ENCODE peak calls at places on chromosomes 11 and 22, in eight cellular contexts. R is mesendoderm, Z is NT2/D1, S is psoas muscle, P is right lobe of liver, M is kidney epithelial cell, U is GM23248, D is cardiac muscle cell. F is an unnamed sample. For H3K36me3, the result is how much of the 10 kb centered on the place peaks cover.

GRCh38 chr22:49322231-49322630 is 505.4 kb downstream of the BRD1 start:
- DNase-seq in R (no peak), D (no peak), Z (no peak), P (no peak), M (no peak), S (peak), U (no peak), F (no peak)

GRCh38 chr11:35786188-35786587 is 123.6 kb downstream of the TRIM44 start:
- DNase-seq in P (no peak), S (no peak), U (no peak), D (no peak), Z (no peak), M (no peak), R (peak), F (no peak)

GRCh38 chr22:30861688-30862552 is 106.7 kb downstream of the MORC2 start:
- DNase-seq in P (no peak), D (no peak), S (no peak), U (no peak), R (no peak), M (no peak), Z (no peak), F (no peak)

GRCh38 chr11:70747285-70747684 is 349.0 kb downstream of the CTTN start:
- DNase-seq in D (no peak), R (peak), Z (no peak), U (peak), P (no peak), M (no peak), S (no peak), F (peak)

GRCh38 chr11:33310720-33311500 is 53.7 kb downstream of the HIPK3 start:
- DNase-seq in M (peak), S (no peak), R (peak), D (no peak), P (no peak), Z (peak), U (no peak), F (no peak)

GRCh38 chr11:16788141-16789060 is 50.0 kb downstream of the C11orf58 start:
- DNase-seq in M (peak), U (peak), S (peak), Z (peak), D (peak), R (peak), P (peak), F (peak)

GRCh38 chr22:44207981-44208317 is 27.2 kb downstream of the PARVG start:
- DNase-seq in Z (no peak), M (no peak), D (no peak), S (no peak), R (no peak), P (no peak), U (no peak), F (no peak)

GRCh38 chr22:44184006-44184405 is 3.3 kb downstream of the PARVG start:
- DNase-seq in S (no peak), U (peak), M (no peak), D (no peak), P (no peak), R (no peak), Z (no peak), F (no peak)

GRCh38 chr11:72716291-72716690 is 35.9 kb downstream of the ARAP1 start:
- DNase-seq in U (no peak), R (peak), P (no peak), D (no peak), S (peak), Z (no peak), M (no peak), F (no peak)

GRCh38 chr11:11135820-11136476 is 217.1 kb downstream of the CSNK2A3 start:
- DNase-seq in D (no peak), S (no peak), Z (no peak), U (no peak), M (no peak), P (no peak), R (peak), F (no peak)

GRCh38 chr11:79249341-79249993 is 191.4 kb downstream of the TENM4 start:
- DNase-seq in Z (no peak), S (no peak), P (no peak), U (peak), R (no peak), D (no peak), M (no peak), F (no peak)

GRCh38 chr11:88414981-88415391 is 77.5 kb upstream of the CTSC start:
- DNase-seq in Z (no peak), R (no peak), D (no peak), U (no peak), M (no peak), S (no peak), P (no peak), F (no peak)

GRCh38 chr11:64237484-64237951 is 3.1 kb downstream of the VEGFB start:
- DNase-seq in Z (no peak), M (no peak), P (peak), S (peak), R (no peak), D (no peak), U (no peak), F (no peak)

GRCh38 chr11:132588366-132588765 is 943.9 kb downstream of the OPCML start:
- DNase-seq in M (no peak), U (peak), S (no peak), P (no peak), R (no peak), Z (no peak), D (no peak), F (peak)

GRCh38 chr11:88656315-88656714 is 318.8 kb upstream of the CTSC start:
- DNase-seq in U (no peak), S (no peak), Z (no peak), M (no peak), R (no peak), P (no peak), D (no peak), F (no peak)

GRCh38 chr22:32695451-32695891 is 106.0 kb upstream of the TIMP3 start:
- DNase-seq in S (no peak), R (peak), D (no peak), M (peak), Z (no peak), P (no peak), U (peak), F (peak)

GRCh38 chr11:133832096-133833081 is 12.9 kb downstream of the SPATA19 start:
- DNase-seq in Z (no peak), S (no peak), M (no peak), P (no peak), U (peak), D (no peak), R (no peak), F (no peak)

GRCh38 chr11:1146311-1146864 is 11.4 kb upstream of the MUC5AC start:
- DNase-seq in Z (no peak), P (no peak), D (no peak), M (no peak), R (no peak), S (no peak), U (no peak), F (no peak)

GRCh38 chr11:61842421-61842820 is 14.3 kb downstream of the FADS2 start:
- DNase-seq in M (no peak), S (no peak), R (no peak), U (no peak), P (no peak), D (no peak), Z (no peak), F (no peak)

GRCh38 chr11:103609117-103610066 is 427.0 kb upstream of the DDI1 start:
- DNase-seq in D (no peak), M (peak), P (no peak), S (no peak), R (peak), U (peak), Z (peak), F (peak)

GRCh38 chr22:38731703-38732161 is 24.1 kb downstream of the SUN2 start:
- DNase-seq in P (no peak), R (no peak), S (peak), Z (no peak), D (no peak), U (no peak), M (no peak), F (no peak)

DNA sequence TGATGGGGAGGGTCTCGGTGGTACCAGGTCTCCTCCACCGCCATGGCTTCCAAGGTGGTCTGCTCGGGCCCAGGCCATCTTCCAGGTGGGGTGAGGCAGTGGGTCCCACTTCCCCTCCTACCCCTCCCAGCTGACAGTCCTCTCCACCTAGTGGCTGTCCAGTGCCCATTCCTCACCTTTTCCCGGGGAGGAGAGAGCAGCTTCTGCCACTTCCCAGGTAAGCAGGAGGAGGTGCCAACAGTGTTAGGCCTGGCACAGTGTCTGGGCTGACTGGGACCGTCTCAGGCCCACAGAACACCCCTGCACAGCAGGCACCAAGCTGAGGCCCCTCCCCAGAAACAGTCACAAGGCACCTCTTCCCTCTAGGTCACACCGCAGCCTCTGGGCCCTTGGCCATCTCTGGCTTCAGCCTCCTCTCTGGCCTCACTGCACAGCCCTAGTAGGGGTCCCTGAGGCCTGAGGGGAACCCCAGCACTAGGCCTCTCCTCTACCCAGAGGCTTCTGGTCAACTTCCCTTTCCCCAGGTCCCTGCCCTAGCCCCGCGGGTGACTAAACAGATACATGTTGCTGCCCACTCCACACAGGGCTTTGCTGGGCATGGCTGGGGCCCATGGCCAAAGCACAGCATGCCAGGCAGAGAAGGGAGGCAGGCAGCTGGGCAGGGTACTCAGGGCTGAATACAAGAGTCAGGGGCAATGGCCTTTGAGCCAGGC is 2.3 kb upstream of the ANKRD13D start:
- DNase-seq in M (no peak), P (no peak), Z (no peak), U (no peak), R (no peak), D (no peak), S (peak), F (no peak)
- H3K36me3 ChIP-seq in M (under half), P (half or more), Z (half or more), U (under half), R (under half), D (under half), S (under half), F (under half)

GRCh38 chr11:130234315-130234714 is 74.7 kb downstream of the ST14 start:
- DNase-seq in Z (no peak), P (no peak), D (no peak), S (no peak), R (no peak), M (no peak), U (no peak), F (no peak)
- H3K36me3 ChIP-seq in Z (under half), P (under half), D (under half), S (under half), R (under half), M (under half), U (under half), F (under half)

DNA sequence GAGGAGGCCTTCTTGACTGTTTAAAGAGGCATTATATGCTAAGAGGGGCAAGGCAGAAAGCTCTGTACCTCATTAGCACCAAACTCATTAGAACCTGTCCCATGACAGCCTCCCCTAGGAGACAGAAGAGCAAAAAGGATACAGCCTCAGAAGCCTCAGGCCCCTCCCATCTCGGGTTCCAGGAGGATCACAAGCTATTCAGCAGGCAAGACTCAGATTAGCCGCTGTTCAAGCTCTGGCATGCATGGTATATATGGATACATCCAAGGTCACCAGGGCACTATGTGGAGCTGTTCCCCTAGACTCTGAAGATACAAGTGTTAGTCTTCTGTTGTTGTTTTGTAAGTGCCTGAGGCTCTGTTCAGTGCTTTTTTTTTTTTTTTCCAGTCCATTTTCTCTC is 32.1 kb downstream of the ATXN10 start:
- DNase-seq in D (peak), M (no peak), U (no peak), R (peak), S (no peak), P (no peak), Z (no peak), F (no peak)
- H3K36me3 ChIP-seq in D (under half), M (under half), U (half or more), R (under half), S (under half), P (under half), Z (half or more), F (half or more)

DNA sequence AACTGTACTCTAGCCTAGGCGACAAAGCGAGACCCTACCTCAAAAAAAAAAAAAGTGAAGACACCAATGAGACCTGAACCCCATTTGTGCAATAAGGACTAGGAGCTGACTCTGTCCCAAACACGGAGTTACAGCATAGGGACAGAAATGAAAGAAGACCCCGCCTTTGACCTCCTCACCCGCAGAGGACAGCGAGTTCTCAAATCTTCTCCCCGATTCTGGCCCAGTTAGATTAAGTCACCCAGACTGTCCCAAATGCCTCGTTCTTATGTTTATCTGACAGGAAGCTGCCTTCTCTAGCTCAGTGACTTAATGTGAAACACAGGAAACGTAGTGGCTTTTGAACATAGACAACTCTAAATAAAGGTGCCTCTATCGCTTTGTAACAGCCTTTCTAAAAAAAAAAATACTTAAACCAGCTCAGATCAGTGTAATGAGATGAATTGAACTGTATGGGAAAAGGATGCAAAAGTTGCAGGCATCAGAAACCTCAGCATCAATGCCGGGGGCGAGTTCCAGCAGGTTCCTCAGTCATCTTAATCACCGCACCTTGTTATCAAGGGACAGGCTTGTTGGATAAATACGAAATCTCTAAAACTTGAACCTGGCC is 10.6 kb downstream of the MYH9 start:
- DNase-seq in P (no peak), U (no peak), R (no peak), M (no peak), Z (no peak), D (no peak), S (no peak), F (no peak)
- H3K36me3 ChIP-seq in P (under half), U (under half), R (under half), M (under half), Z (half or more), D (under half), S (under half), F (half or more)

DNA sequence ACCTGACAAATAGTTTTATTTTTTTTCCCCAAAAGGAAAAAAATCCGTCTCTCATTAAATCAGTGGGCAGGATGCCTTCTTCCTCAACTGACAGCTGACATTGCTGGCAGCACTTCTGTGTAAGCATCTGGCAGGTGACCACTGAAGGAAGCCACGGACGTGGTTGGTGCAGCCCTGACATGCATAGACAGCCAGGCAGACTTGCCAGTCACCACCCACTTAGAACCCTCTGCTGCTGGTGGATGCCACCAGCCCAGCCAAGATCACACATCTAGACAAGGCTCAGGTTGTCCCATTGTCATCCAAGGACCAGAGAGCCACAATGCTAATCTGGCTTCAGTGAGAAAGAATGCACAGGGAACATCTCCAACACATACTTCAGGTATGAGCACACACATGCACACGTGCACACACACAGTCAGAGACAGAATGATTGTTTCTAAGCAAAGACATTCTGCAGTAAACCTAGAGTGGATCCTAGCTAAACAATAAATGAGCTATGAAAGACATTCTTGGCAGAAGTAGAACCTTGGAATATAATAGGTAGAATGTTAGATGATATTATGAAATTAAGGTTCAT is 49.8 kb upstream of the BMAL1 start:
- DNase-seq in U (no peak), R (no peak), Z (no peak), D (no peak), M (no peak), P (no peak), S (no peak), F (no peak)
- H3K36me3 ChIP-seq in U (under half), R (under half), Z (under half), D (under half), M (under half), P (under half), S (under half), F (under half)

F was measured in MG63.